ENCODE peak calls at places on chromosomes 12 and 14, in ten cellular contexts. D is K562, T is HL-60, S is uterus, Q is transverse colon, H is astrocyte of the spinal cord, I is spleen, P is pancreas, Z is MCF 10A, R is neural crest cell. U is an unnamed sample.

GRCh38 chr12:110641512-110641911 is 27.6 kb downstream of the TCTN1 start:
- DNase-seq in H (peak; percentile 54), R (no peak), S (peak; percentile 47), T (no peak), D (peak; percentile 44), Z (no peak), I (no peak), P (no peak), Q (no peak), U (no peak)

GRCh38 chr14:22570132-22570949 is 18.7 kb downstream of the DAD1 start:
- DNase-seq in I (no peak), R (peak; percentile 64), S (peak; percentile 91), H (peak; percentile 81), T (peak; percentile 79), Z (peak; percentile 89), D (peak; percentile 78), Q (peak; percentile 81), P (peak; percentile 53), U (peak; percentile 89)

GRCh38 chr12:11654338-11654737 is 4.9 kb downstream of the ETV6 start:
- DNase-seq in T (peak; percentile 37), Q (no peak), Z (no peak), S (no peak), D (no peak), H (no peak), P (no peak), I (no peak), R (no peak), U (no peak)

GRCh38 chr14:50853891-50854290 is 18.0 kb upstream of the ABHD12B start:
- DNase-seq in I (no peak), P (no peak), S (no peak), T (no peak), R (no peak), D (no peak), Q (no peak), Z (no peak), H (no peak), U (no peak)

GRCh38 chr12:12403264-12404248 is 46.7 kb downstream of the BORCS5 start:
- DNase-seq in H (no peak), P (no peak), Z (no peak), T (peak; percentile 41), R (no peak), Q (peak; percentile 54), D (no peak), I (no peak), S (peak; percentile 44), U (no peak)

GRCh38 chr12:107318554-107318803 is 225.1 kb upstream of the CRY1 start:
- DNase-seq in H (no peak), P (no peak), Z (no peak), R (no peak), T (no peak), D (no peak), Q (no peak), S (no peak), I (no peak), U (no peak)

GRCh38 chr12:66210840-66211239 is 21.8 kb downstream of the IRAK3 start:
- DNase-seq in Z (no peak), T (no peak), S (no peak), Q (no peak), R (no peak), H (no peak), D (no peak), I (no peak), P (no peak), U (no peak)

GRCh38 chr14:105426416-105427130 is 6.9 kb downstream of the MTA1 start:
- DNase-seq in I (no peak), Z (no peak), H (no peak), S (no peak), T (no peak), P (no peak), Q (no peak), D (no peak), R (no peak), U (no peak)

GRCh38 chr12:12985817-12986408 is 14.2 kb downstream of the HEBP1 start:
- DNase-seq in H (peak; percentile 20), Z (peak; percentile 55), T (peak; percentile 14), Q (peak; percentile 48), P (no peak), I (no peak), S (no peak), R (no peak), D (peak; percentile 35), U (no peak)

GRCh38 chr14:68225321-68225720 is 405.7 kb downstream of the RAD51B start:
- DNase-seq in I (no peak), P (no peak), R (no peak), S (no peak), H (no peak), T (no peak), Z (no peak), Q (no peak), D (no peak), U (no peak)

GRCh38 chr12:1518486-1518762 is 76.0 kb downstream of the FBXL14 start:
- DNase-seq in T (no peak), H (no peak), P (no peak), R (no peak), D (no peak), Q (no peak), Z (no peak), I (no peak), S (no peak), U (no peak)

DNA sequence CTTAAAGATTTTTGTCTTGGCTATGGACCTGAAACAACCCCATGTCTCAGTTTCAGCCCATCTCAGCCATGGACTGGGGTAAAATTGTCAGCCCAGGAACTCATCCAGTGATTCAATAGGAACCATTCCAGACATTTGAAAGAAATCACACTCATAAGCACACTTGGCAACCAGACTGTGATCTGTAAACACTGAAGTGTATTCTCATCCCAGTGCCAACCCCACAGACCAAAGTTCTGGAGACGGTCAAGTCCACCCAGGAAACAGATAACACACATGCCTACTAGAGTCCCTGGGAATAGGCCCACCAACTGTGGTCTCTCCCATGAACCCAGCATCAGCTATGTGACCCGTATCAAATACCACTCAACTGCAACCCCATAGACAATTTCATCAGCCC is 804.6 kb downstream of the TRHDE start:
- DNase-seq in T (no peak), S (no peak), R (no peak), D (no peak), H (no peak), Q (no peak), I (no peak), P (no peak), Z (no peak), U (no peak)
- TF ChIP-seq CTCF in T (no peak), S (no peak), R (no peak), D (no peak), H (no peak), Q (no peak), I (no peak), P (no peak), Z (no peak), U (no peak)

DNA sequence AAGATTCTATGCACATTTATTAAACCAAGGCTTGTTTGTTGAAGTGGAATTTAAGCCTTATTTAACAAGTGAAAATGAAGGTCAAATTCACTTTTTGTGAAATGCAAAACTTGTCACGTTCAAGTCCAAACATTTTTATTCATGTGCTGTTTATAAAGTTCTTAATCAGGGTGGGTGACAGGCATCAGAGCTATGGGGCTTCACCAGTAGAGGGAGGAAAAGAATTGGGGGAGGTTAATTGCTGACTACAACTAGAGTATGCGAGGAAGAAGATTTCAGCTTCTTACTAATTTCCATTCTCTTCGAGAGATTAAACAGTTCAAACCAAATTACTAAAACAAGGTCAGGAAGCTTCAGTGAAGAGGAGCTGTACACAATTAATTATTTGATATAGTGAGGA is 9.7 kb downstream of the MOK start:
- DNase-seq in I (no peak), Q (no peak), T (no peak), S (no peak), P (no peak), D (no peak), H (peak; percentile 47), Z (no peak), R (no peak), U (peak; percentile 13)
- TF ChIP-seq CTCF in I (no peak), Q (no peak), T (no peak), S (no peak), P (no peak), D (peak; percentile 34), H (peak; percentile 62), Z (no peak), R (peak; percentile 26), U (peak; percentile 66)

GRCh38 chr12:128671528-128672042 is 152.2 kb downstream of the SLC15A4 start:
- DNase-seq in T (no peak), Z (peak; percentile 11), Q (no peak), P (no peak), H (no peak), R (no peak), I (no peak), D (no peak), S (no peak), U (no peak)
- TF ChIP-seq CTCF in T (no peak), Z (no peak), Q (no peak), P (no peak), H (no peak), R (no peak), I (no peak), D (peak; percentile 41), S (no peak), U (no peak)

DNA sequence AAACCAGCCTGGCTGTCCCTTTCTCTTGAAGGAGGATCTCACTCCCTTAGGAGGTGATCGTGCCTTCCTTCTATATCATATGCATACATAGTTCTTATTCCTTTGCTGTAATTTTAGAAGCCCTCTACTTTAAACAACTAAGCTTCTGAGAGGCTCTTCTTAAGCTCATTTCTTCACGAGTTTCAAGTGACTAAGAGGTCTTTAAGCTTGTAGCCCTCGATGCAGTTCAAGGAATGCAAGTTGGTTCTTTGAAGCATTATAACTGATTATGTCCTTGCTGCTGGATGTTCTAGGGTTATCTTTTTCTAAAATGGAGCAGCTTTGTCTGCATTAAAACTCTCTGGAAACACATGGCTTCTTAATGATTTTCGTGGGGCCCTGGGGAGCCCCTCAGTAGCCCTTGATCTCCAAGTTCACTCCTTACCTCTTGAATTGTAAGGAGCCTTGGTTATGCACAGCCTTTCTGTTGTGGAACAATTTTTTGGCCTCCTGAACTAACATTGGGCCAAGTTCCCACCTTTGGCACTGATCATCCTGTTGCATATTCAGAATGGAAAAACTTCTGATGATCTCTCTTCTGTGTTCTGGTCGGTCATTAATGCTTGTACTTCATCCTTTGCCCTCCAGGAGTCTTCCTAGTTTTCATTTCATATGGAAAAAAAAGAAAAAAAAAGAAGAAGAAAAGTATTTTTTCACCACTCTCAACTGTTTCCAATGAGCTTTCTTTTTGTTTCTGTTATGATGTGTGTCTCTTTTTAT is 12.6 kb downstream of the RASSF8 start:
- DNase-seq in P (no peak), I (no peak), Q (no peak), T (no peak), H (peak; percentile 39), S (no peak), D (no peak), R (no peak), Z (no peak), U (no peak)
- TF ChIP-seq CTCF in P (no peak), I (no peak), Q (peak; percentile 23), T (no peak), H (peak; percentile 37), S (no peak), D (no peak), R (peak; percentile 47), Z (no peak), U (peak; percentile 42)